ENCODE peak calls at places on chromosome 15, in eight cellular contexts. One of them, this sample, is unnamed.

GRCh38 chr15:51267714-51268105 is 70.7 kb downstream of the CYP19A1 start:
- DNase-seq in ELR: peak
- DNase-seq in GDM1: no peak
- DNase-seq in pons: peak
- DNase-seq in hippocampal formation: peak
- DNase-seq in astrocyte of the spinal cord: no peak
- DNase-seq in bronchial epithelial cell: no peak
- DNase-seq in myocyte: no peak
- DNase-seq in this sample: no peak

GRCh38 chr15:73139416-73140082 is 87.3 kb downstream of the NEO1 start:
- DNase-seq in ELR: no peak
- DNase-seq in GDM1: no peak
- DNase-seq in pons: no peak
- DNase-seq in hippocampal formation: no peak
- DNase-seq in astrocyte of the spinal cord: no peak
- DNase-seq in bronchial epithelial cell: no peak
- DNase-seq in myocyte: no peak
- DNase-seq in this sample: no peak

GRCh38 chr15:75751901-75752300 is 39.3 kb upstream of the CSPG4 start:
- DNase-seq in ELR: no peak
- DNase-seq in GDM1: no peak
- DNase-seq in pons: no peak
- DNase-seq in hippocampal formation: no peak
- DNase-seq in astrocyte of the spinal cord: no peak
- DNase-seq in bronchial epithelial cell: no peak
- DNase-seq in myocyte: no peak
- DNase-seq in this sample: no peak

GRCh38 chr15:69604050-69604378 is 151.4 kb downstream of the RPLP1 start:
- DNase-seq in ELR: no peak
- DNase-seq in GDM1: peak
- DNase-seq in pons: no peak
- DNase-seq in hippocampal formation: no peak
- DNase-seq in astrocyte of the spinal cord: no peak
- DNase-seq in bronchial epithelial cell: peak
- DNase-seq in myocyte: no peak
- DNase-seq in this sample: peak

GRCh38 chr15:34109775-34110663 is 8.1 kb downstream of the PGBD4 start:
- DNase-seq in ELR: peak
- DNase-seq in GDM1: no peak
- DNase-seq in pons: peak
- DNase-seq in hippocampal formation: no peak
- DNase-seq in astrocyte of the spinal cord: peak
- DNase-seq in bronchial epithelial cell: peak
- DNase-seq in myocyte: peak
- DNase-seq in this sample: no peak

GRCh38 chr15:31136612-31137328 is 35.2 kb upstream of the TRPM1 start:
- DNase-seq in ELR: no peak
- DNase-seq in GDM1: no peak
- DNase-seq in pons: no peak
- DNase-seq in hippocampal formation: no peak
- DNase-seq in astrocyte of the spinal cord: no peak
- DNase-seq in bronchial epithelial cell: no peak
- DNase-seq in myocyte: no peak
- DNase-seq in this sample: no peak

GRCh38 chr15:39789736-39790135 is 7.1 kb upstream of the FSIP1 start:
- DNase-seq in ELR: no peak
- DNase-seq in GDM1: no peak
- DNase-seq in pons: no peak
- DNase-seq in hippocampal formation: no peak
- DNase-seq in astrocyte of the spinal cord: no peak
- DNase-seq in bronchial epithelial cell: no peak
- DNase-seq in myocyte: peak
- DNase-seq in this sample: no peak

GRCh38 chr15:57662091-57662744 is 44.3 kb upstream of the POLR2M start:
- DNase-seq in ELR: no peak
- DNase-seq in GDM1: no peak
- DNase-seq in pons: no peak
- DNase-seq in hippocampal formation: no peak
- DNase-seq in astrocyte of the spinal cord: no peak
- DNase-seq in bronchial epithelial cell: no peak
- DNase-seq in myocyte: no peak
- DNase-seq in this sample: peak

GRCh38 chr15:80173022-80173759 is 20.4 kb downstream of the FAH start:
- DNase-seq in ELR: peak
- DNase-seq in GDM1: peak
- DNase-seq in pons: no peak
- DNase-seq in hippocampal formation: no peak
- DNase-seq in astrocyte of the spinal cord: peak
- DNase-seq in bronchial epithelial cell: peak
- DNase-seq in myocyte: peak
- DNase-seq in this sample: peak

GRCh38 chr15:73048624-73049295 is 3.5 kb upstream of the NEO1 start:
- DNase-seq in ELR: no peak
- DNase-seq in GDM1: no peak
- DNase-seq in pons: no peak
- DNase-seq in hippocampal formation: no peak
- DNase-seq in astrocyte of the spinal cord: no peak
- DNase-seq in bronchial epithelial cell: no peak
- DNase-seq in myocyte: no peak
- DNase-seq in this sample: no peak

GRCh38 chr15:66077320-66077663 is 176.3 kb downstream of the MEGF11 start:
- DNase-seq in ELR: no peak
- DNase-seq in GDM1: no peak
- DNase-seq in pons: no peak
- DNase-seq in hippocampal formation: no peak
- DNase-seq in astrocyte of the spinal cord: no peak
- DNase-seq in bronchial epithelial cell: no peak
- DNase-seq in myocyte: no peak
- DNase-seq in this sample: no peak

GRCh38 chr15:88454867-88455810 is 12.0 kb downstream of the MRPL46 start:
- DNase-seq in ELR: peak
- DNase-seq in GDM1: peak
- DNase-seq in pons: peak
- DNase-seq in hippocampal formation: peak
- DNase-seq in astrocyte of the spinal cord: peak
- DNase-seq in bronchial epithelial cell: peak
- DNase-seq in myocyte: peak
- DNase-seq in this sample: peak

This sample was measured in colonic mucosa.